ENCODE peak calls at places on chromosomes 13 and 19, in seven cellular contexts. T, B, U, Q, V, J and H are unnamed samples.

GRCh38 chr13:45781553-45782326 is 69.8 kb downstream of the SIAH3 start:
- DNase-seq in B (no peak), V (peak; percentile 82), U (no peak), J (no peak), T (peak; percentile 31), Q (no peak), H (peak; percentile 4)

GRCh38 chr13:30395192-30396158 is 26.8 kb upstream of the UBE2L5 start:
- DNase-seq in J (peak; percentile 88), U (peak; percentile 97), B (peak; percentile 94), Q (peak; percentile 89), T (peak; percentile 96), V (peak; percentile 82), H (peak; percentile 75)

GRCh38 chr19:17043744-17044143 is 17.1 kb upstream of the CPAMD8 start:
- DNase-seq in T (no peak), Q (no peak), V (no peak), B (no peak), U (no peak), J (no peak), H (no peak)

GRCh38 chr13:110130431-110130830 is 176.5 kb downstream of the COL4A1 start:
- DNase-seq in T (no peak), J (no peak), V (no peak), U (no peak), Q (no peak), B (no peak), H (no peak)

GRCh38 chr19:38233740-38234251 is 9.8 kb upstream of the DPF1 start:
- DNase-seq in J (peak; percentile 53), Q (no peak), U (peak; percentile 36), V (peak; percentile 80), B (peak; percentile 82), T (peak; percentile 41), H (no peak)

GRCh38 chr13:114132419-114133121 is at the start of gene RASA3:
- DNase-seq in T (peak; percentile 66), U (no peak), V (peak; percentile 84), Q (peak; percentile 41), B (peak; percentile 68), J (peak; percentile 52), H (no peak)

GRCh38 chr13:20340759-20341161 is 108.6 kb upstream of the GJB6 start:
- DNase-seq in B (no peak), V (no peak), U (no peak), Q (no peak), T (no peak), J (no peak), H (no peak)

GRCh38 chr19:39645800-39646411 is 9.8 kb upstream of the LGALS16 start:
- DNase-seq in Q (no peak), V (no peak), B (no peak), U (no peak), T (no peak), J (peak; percentile 7), H (no peak)

GRCh38 chr19:38650180-38650775 is 2.8 kb downstream of the ACTN4 start:
- DNase-seq in V (no peak), B (no peak), Q (no peak), T (no peak), J (no peak), U (no peak), H (no peak)

GRCh38 chr13:23579072-23579885 is 9.1 kb downstream of the TNFRSF19 start:
- DNase-seq in T (peak; percentile 88), U (peak; percentile 85), V (peak; percentile 95), Q (no peak), J (peak; percentile 83), B (peak; percentile 88), H (peak; percentile 39)

GRCh38 chr13:106467406-106468122 is 67.9 kb downstream of the EFNB2 start:
- DNase-seq in J (no peak), U (no peak), Q (no peak), V (no peak), B (no peak), T (no peak), H (no peak)

GRCh38 chr13:59861676-59862075 is 302.1 kb downstream of the DIAPH3 start:
- DNase-seq in B (no peak), T (no peak), J (no peak), U (no peak), V (no peak), Q (no peak), H (no peak)

GRCh38 chr13:106029901-106030300 is 505.6 kb downstream of the EFNB2 start:
- DNase-seq in U (no peak), B (no peak), T (no peak), V (no peak), Q (no peak), J (no peak), H (no peak)

GRCh38 chr13:46165485-46166220 is 16.3 kb downstream of the LCP1 start:
- DNase-seq in B (no peak), T (no peak), J (peak; percentile 48), Q (peak; percentile 71), V (no peak), U (no peak), H (no peak)

GRCh38 chr19:3516675-3517207 is 10.6 kb downstream of the FZR1 start:
- DNase-seq in B (no peak), J (no peak), T (peak; percentile 71), Q (no peak), V (no peak), U (no peak), H (no peak)

GRCh38 chr13:28220166-28220565 is 81.8 kb downstream of the PAN3 start:
- DNase-seq in B (no peak), V (no peak), J (peak; percentile 24), U (no peak), T (no peak), Q (no peak), H (no peak)

GRCh38 chr13:26558074-26558805 is 757 bp downstream of the WASF3 start:
- DNase-seq in Q (no peak), U (no peak), V (peak; percentile 20), T (no peak), J (no peak), B (peak; percentile 18), H (no peak)

GRCh38 chr13:96766311-96766710 is 228.0 kb downstream of the OXGR1 start:
- DNase-seq in U (no peak), B (no peak), J (no peak), V (no peak), T (no peak), Q (no peak), H (no peak)
- H3K27me3 ChIP-seq in U (no peaks in the 10 kb centered on the region), B (no peaks in the 10 kb centered on the region), J (no peaks in the 10 kb centered on the region), V (no peaks in the 10 kb centered on the region), T (no peaks in the 10 kb centered on the region), Q (no peaks in the 10 kb centered on the region), H (no peaks in the 10 kb centered on the region)

DNA sequence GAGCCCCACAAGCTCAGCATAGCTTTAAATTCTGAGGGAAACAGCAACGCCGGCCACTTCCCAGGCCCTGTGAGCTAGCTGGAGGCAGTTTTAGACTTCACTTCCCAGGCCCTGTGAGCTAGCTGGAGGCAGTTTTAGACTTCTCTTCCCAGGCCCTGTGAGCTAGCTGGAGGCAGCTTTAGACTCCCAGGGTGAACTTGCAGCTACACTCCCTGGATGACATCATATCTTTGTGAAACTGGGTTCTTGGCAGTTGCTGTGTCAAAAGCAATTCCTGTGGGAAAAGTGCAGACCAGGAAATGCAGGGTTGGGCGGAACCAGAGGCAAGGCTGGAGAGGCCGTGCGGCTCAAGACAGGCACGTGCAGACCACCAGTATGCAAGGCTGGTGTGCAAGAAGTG is 12.7 kb downstream of the SOX1 start:
- DNase-seq in J (peak; percentile 35), Q (no peak), B (no peak), T (no peak), U (no peak), V (no peak), H (no peak)
- H3K27me3 ChIP-seq in J (peaks cover 2% of the 10 kb centered on the region), Q (peaks cover 32% of the 10 kb centered on the region), B (peaks cover 53% of the 10 kb centered on the region), T (peaks cover 37% of the 10 kb centered on the region), U (peaks cover 38% of the 10 kb centered on the region), V (peaks cover 52% of the 10 kb centered on the region), H (no peaks in the 10 kb centered on the region)

DNA sequence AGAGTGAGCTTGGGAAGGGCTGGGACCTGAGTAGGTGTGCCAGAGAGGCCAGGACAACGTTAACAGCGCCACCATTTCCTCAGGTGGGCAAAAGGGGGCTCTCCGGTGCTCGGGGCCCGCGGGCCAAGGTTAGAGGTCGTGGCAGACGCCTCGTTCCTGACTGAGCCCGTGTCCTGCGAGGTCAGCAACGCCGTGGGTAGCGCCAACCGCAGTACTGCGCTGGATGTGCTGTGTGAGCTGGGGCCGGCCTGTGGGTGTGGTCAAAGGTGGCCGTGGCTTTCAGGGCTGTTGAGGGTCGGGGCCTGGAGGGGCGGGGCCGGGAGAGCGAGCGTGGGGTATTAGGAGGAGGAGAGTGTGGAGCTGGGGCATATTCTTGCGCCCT is 3.7 kb downstream of the KIRREL2 start:
- DNase-seq in B (no peak), U (no peak), J (no peak), Q (no peak), V (no peak), T (no peak), H (no peak)
- H3K27me3 ChIP-seq in B (peaks cover 23% of the 10 kb centered on the region), U (peaks cover 37% of the 10 kb centered on the region), J (peaks cover 41% of the 10 kb centered on the region), Q (peaks cover 67% of the 10 kb centered on the region), V (peaks cover 48% of the 10 kb centered on the region), T (peaks cover 67% of the 10 kb centered on the region), H (peaks cover 10% of the 10 kb centered on the region)

DNA sequence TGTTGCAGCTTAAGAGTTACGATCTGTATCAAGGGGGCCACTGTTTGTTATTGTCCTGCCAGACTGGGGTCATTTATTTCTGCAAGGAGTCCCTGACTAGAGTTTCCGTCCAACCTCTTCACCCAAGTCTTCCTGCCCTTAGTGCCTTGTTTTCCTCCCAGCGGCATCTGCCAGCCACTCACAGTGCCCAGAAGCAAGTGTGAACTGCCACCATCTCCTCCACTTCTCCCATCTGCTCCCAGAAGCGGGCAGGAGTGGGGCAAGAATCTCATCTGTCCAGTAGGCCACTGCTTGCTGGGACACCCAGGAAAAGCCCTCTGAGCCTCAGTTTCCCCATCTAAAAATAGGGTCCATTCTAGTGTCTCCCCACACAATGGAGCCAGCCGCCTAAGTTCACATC is 4.0 kb downstream of the NOVA2 start:
- DNase-seq in B (no peak), Q (no peak), U (no peak), J (no peak), T (no peak), V (no peak), H (no peak)
- H3K27me3 ChIP-seq in B (no peaks in the 10 kb centered on the region), Q (peaks cover 42% of the 10 kb centered on the region), U (peaks cover 53% of the 10 kb centered on the region), J (peaks cover 17% of the 10 kb centered on the region), T (peaks cover 45% of the 10 kb centered on the region), V (peaks cover 40% of the 10 kb centered on the region), H (peaks cover 11% of the 10 kb centered on the region)